ENCODE peak calls at places on chromosome 13, in five cellular contexts. J, X, E, F and Q are unnamed samples.

GRCh38 chr13:41345921-41346589 is 35.0 kb downstream of the NAA16 start:
- DNase-seq in J (no peak), X (no peak), E (no peak), F (no peak), Q (no peak)

GRCh38 chr13:114008964-114009589 is 35.2 kb upstream of the C13orf46 start:
- DNase-seq in J (no peak), X (no peak), E (no peak), F (no peak), Q (no peak)

GRCh38 chr13:46116653-46117502 is 12.0 kb upstream of the CPB2 start:
- DNase-seq in J (no peak), X (no peak), E (no peak), F (no peak), Q (no peak)

GRCh38 chr13:24684600-24684998 is 4.4 kb downstream of the ATP12A start:
- DNase-seq in J (no peak), X (no peak), E (no peak), F (no peak), Q (no peak)

GRCh38 chr13:50893211-50893852 is 16.3 kb upstream of the RNASEH2B start:
- DNase-seq in J (no peak), X (no peak), E (no peak), F (no peak), Q (no peak)

GRCh38 chr13:48000559-48001126 is 430 bp downstream of the SUCLA2 start:
- DNase-seq in J (peak; percentile 9), X (no peak), E (no peak), F (no peak), Q (no peak)

GRCh38 chr13:31485651-31486051 is 253.7 kb upstream of the RXFP2 start:
- DNase-seq in J (no peak), X (no peak), E (no peak), F (peak; percentile 48), Q (no peak)

GRCh38 chr13:41694902-41695301 is 237.6 kb downstream of the RGCC start:
- DNase-seq in J (peak; percentile 7), X (no peak), E (no peak), F (no peak), Q (peak; percentile 80)

GRCh38 chr13:88958821-88959220 is 1287.7 kb downstream of the SLITRK5 start:
- DNase-seq in J (no peak), X (no peak), E (no peak), F (no peak), Q (no peak)

GRCh38 chr13:111912991-111913781 is 153.8 kb upstream of the SOX1 start:
- DNase-seq in J (no peak), X (no peak), E (peak; percentile 60), F (peak; percentile 50), Q (no peak)

GRCh38 chr13:91647361-91647970 is 249.0 kb downstream of the GPC5 start:
- DNase-seq in J (no peak), X (no peak), E (no peak), F (no peak), Q (peak; percentile 14)

GRCh38 chr13:71304861-71305260 is 562.1 kb downstream of the DACH1 start:
- DNase-seq in J (no peak), X (no peak), E (no peak), F (no peak), Q (no peak)